ENCODE peak calls at places on chromosomes 11 and 22, in seven cellular contexts. One of them, this sample, is unnamed. For H3K4me1, the result is how much of the 10 kb centered on the place peaks cover.

GRCh38 chr11:40716344-40717178 is 742.9 kb downstream of the LRRC4C start:
- DNase-seq in transverse colon: no peak
- DNase-seq in heart right ventricle: no peak
- DNase-seq in tibial nerve: no peak
- DNase-seq in GM23338: peak
- DNase-seq in cardiac muscle cell: no peak
- DNase-seq in hepatocyte: no peak
- DNase-seq in this sample: no peak

GRCh38 chr22:47386812-47387510 is 624.5 kb downstream of the TBC1D22A start:
- DNase-seq in GM23338: no peak
- DNase-seq in transverse colon: no peak
- DNase-seq in tibial nerve: no peak
- DNase-seq in heart right ventricle: no peak
- DNase-seq in cardiac muscle cell: no peak
- DNase-seq in hepatocyte: no peak
- DNase-seq in this sample: no peak

GRCh38 chr11:60064115-60064514 is 7.7 kb downstream of the MS4A3 start:
- DNase-seq in transverse colon: no peak
- DNase-seq in tibial nerve: no peak
- DNase-seq in hepatocyte: no peak
- DNase-seq in cardiac muscle cell: no peak
- DNase-seq in heart right ventricle: no peak
- DNase-seq in GM23338: no peak
- DNase-seq in this sample: no peak

GRCh38 chr11:10064828-10065227 is 229.2 kb downstream of the SBF2 start:
- DNase-seq in heart right ventricle: no peak
- DNase-seq in transverse colon: no peak
- DNase-seq in tibial nerve: no peak
- DNase-seq in GM23338: no peak
- DNase-seq in cardiac muscle cell: no peak
- DNase-seq in hepatocyte: no peak
- DNase-seq in this sample: no peak

GRCh38 chr11:132576706-132577105 is 955.6 kb downstream of the OPCML start:
- DNase-seq in cardiac muscle cell: peak
- DNase-seq in hepatocyte: peak
- DNase-seq in tibial nerve: no peak
- DNase-seq in transverse colon: no peak
- DNase-seq in heart right ventricle: no peak
- DNase-seq in GM23338: peak
- DNase-seq in this sample: no peak

GRCh38 chr11:6516865-6517264 is 19.8 kb downstream of the DNHD1 start:
- DNase-seq in transverse colon: no peak
- DNase-seq in cardiac muscle cell: no peak
- DNase-seq in heart right ventricle: no peak
- DNase-seq in tibial nerve: no peak
- DNase-seq in GM23338: no peak
- DNase-seq in hepatocyte: no peak
- DNase-seq in this sample: no peak

GRCh38 chr11:95728790-95729189 is 60.8 kb downstream of the FAM76B start:
- DNase-seq in hepatocyte: no peak
- DNase-seq in cardiac muscle cell: no peak
- DNase-seq in transverse colon: no peak
- DNase-seq in GM23338: no peak
- DNase-seq in tibial nerve: no peak
- DNase-seq in heart right ventricle: no peak
- DNase-seq in this sample: no peak

GRCh38 chr22:50314455-50315288 is 7.2 kb upstream of the PLXNB2 start:
- DNase-seq in cardiac muscle cell: no peak
- DNase-seq in GM23338: peak
- DNase-seq in tibial nerve: no peak
- DNase-seq in heart right ventricle: peak
- DNase-seq in hepatocyte: peak
- DNase-seq in transverse colon: peak
- DNase-seq in this sample: no peak

GRCh38 chr11:68652683-68653156 is 31.6 kb upstream of the GAL start:
- DNase-seq in tibial nerve: no peak
- DNase-seq in cardiac muscle cell: no peak
- DNase-seq in hepatocyte: no peak
- DNase-seq in transverse colon: no peak
- DNase-seq in heart right ventricle: no peak
- DNase-seq in GM23338: no peak
- DNase-seq in this sample: no peak

GRCh38 chr11:27040302-27041115 is at the start of gene BBOX1:
- DNase-seq in tibial nerve: no peak
- DNase-seq in transverse colon: no peak
- DNase-seq in cardiac muscle cell: no peak
- DNase-seq in heart right ventricle: no peak
- DNase-seq in GM23338: peak
- DNase-seq in hepatocyte: no peak
- DNase-seq in this sample: peak

GRCh38 chr11:130201026-130201425 is 41.4 kb downstream of the ST14 start:
- DNase-seq in hepatocyte: no peak
- DNase-seq in transverse colon: no peak
- DNase-seq in GM23338: no peak
- DNase-seq in heart right ventricle: no peak
- DNase-seq in cardiac muscle cell: no peak
- DNase-seq in tibial nerve: no peak
- DNase-seq in this sample: no peak

GRCh38 chr11:65121865-65122696 is at the start of the genes FAU and MRPL49:
- DNase-seq in heart right ventricle: peak
- DNase-seq in hepatocyte: peak
- DNase-seq in tibial nerve: peak
- DNase-seq in transverse colon: peak
- DNase-seq in cardiac muscle cell: peak
- DNase-seq in GM23338: peak
- DNase-seq in this sample: peak

GRCh38 chr11:125338435-125338834 is 157.6 kb downstream of the FEZ1 start:
- DNase-seq in cardiac muscle cell: no peak
- DNase-seq in GM23338: no peak
- DNase-seq in transverse colon: no peak
- DNase-seq in heart right ventricle: no peak
- DNase-seq in hepatocyte: no peak
- DNase-seq in tibial nerve: no peak
- DNase-seq in this sample: no peak

GRCh38 chr11:125341676-125342075 is 154.4 kb downstream of the FEZ1 start:
- DNase-seq in heart right ventricle: no peak
- DNase-seq in transverse colon: no peak
- DNase-seq in tibial nerve: no peak
- DNase-seq in GM23338: no peak
- DNase-seq in cardiac muscle cell: no peak
- DNase-seq in hepatocyte: no peak
- DNase-seq in this sample: no peak

GRCh38 chr11:125342281-125342980 is 153.6 kb downstream of the FEZ1 start:
- DNase-seq in transverse colon: no peak
- DNase-seq in cardiac muscle cell: no peak
- DNase-seq in hepatocyte: peak
- DNase-seq in heart right ventricle: no peak
- DNase-seq in GM23338: no peak
- DNase-seq in tibial nerve: no peak
- DNase-seq in this sample: no peak

GRCh38 chr11:125337836-125338235 is 158.2 kb downstream of the FEZ1 start:
- DNase-seq in tibial nerve: no peak
- DNase-seq in heart right ventricle: no peak
- DNase-seq in cardiac muscle cell: peak
- DNase-seq in transverse colon: no peak
- DNase-seq in GM23338: no peak
- DNase-seq in hepatocyte: no peak
- DNase-seq in this sample: no peak

GRCh38 chr11:125338886-125339811 is 156.9 kb downstream of the FEZ1 start:
- DNase-seq in hepatocyte: peak
- DNase-seq in tibial nerve: no peak
- DNase-seq in cardiac muscle cell: peak
- DNase-seq in heart right ventricle: no peak
- DNase-seq in GM23338: no peak
- DNase-seq in transverse colon: no peak
- DNase-seq in this sample: peak
- H3K27ac ChIP-seq in hepatocyte: peak
- H3K27ac ChIP-seq in tibial nerve: peak
- H3K27ac ChIP-seq in cardiac muscle cell: no peak
- H3K27ac ChIP-seq in heart right ventricle: peak
- H3K27ac ChIP-seq in GM23338: no peak
- H3K27ac ChIP-seq in transverse colon: peak
- H3K27ac ChIP-seq in this sample: no peak

GRCh38 chr11:118910309-118911112 is 15.2 kb downstream of the BCL9L start:
- DNase-seq in cardiac muscle cell: peak
- DNase-seq in heart right ventricle: peak
- DNase-seq in tibial nerve: peak
- DNase-seq in hepatocyte: peak
- DNase-seq in transverse colon: peak
- DNase-seq in GM23338: peak
- DNase-seq in this sample: peak
- TF ChIP-seq CTCF in cardiac muscle cell: no peak
- TF ChIP-seq CTCF in heart right ventricle: no peak
- TF ChIP-seq CTCF in tibial nerve: no peak
- TF ChIP-seq CTCF in hepatocyte: no peak
- TF ChIP-seq CTCF in transverse colon: no peak
- TF ChIP-seq CTCF in GM23338: no peak
- TF ChIP-seq CTCF in this sample: no peak

DNA sequence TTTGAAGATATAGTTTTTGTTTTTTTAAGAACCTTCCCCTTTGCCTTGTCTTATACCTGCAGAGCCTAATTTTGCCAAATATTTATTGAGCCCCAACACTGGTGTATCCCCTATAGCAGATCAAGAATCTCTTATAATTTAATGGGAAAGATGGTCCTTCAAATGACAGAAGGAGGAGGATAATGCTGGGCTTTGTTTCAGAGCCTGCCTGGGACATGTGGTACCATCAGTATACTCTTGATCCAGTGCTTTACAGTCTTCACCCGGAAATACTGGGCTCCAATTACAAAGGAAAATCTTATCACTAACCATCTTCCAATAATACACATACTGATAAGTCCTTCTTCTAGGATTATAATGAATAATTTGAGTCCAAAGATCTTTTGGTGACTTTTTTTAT is 84.7 kb downstream of the GAB2 start:
- DNase-seq in cardiac muscle cell: no peak
- DNase-seq in tibial nerve: no peak
- DNase-seq in heart right ventricle: no peak
- DNase-seq in transverse colon: no peak
- DNase-seq in GM23338: no peak
- DNase-seq in hepatocyte: no peak
- DNase-seq in this sample: no peak
- H3K4me1 ChIP-seq in cardiac muscle cell: under half
- H3K4me1 ChIP-seq in tibial nerve: under half
- H3K4me1 ChIP-seq in heart right ventricle: under half
- H3K4me1 ChIP-seq in transverse colon: under half
- H3K4me1 ChIP-seq in GM23338: under half
- H3K4me1 ChIP-seq in hepatocyte: under half
- H3K4me1 ChIP-seq in this sample: under half

GRCh38 chr11:47886096-47886495 is 37.9 kb upstream of the NUP160 start:
- DNase-seq in transverse colon: no peak
- DNase-seq in tibial nerve: no peak
- DNase-seq in heart right ventricle: no peak
- DNase-seq in hepatocyte: peak
- DNase-seq in cardiac muscle cell: peak
- DNase-seq in GM23338: no peak
- DNase-seq in this sample: no peak
- H3K27ac ChIP-seq in transverse colon: peak
- H3K27ac ChIP-seq in tibial nerve: peak
- H3K27ac ChIP-seq in heart right ventricle: no peak
- H3K27ac ChIP-seq in hepatocyte: peak
- H3K27ac ChIP-seq in cardiac muscle cell: no peak
- H3K27ac ChIP-seq in GM23338: no peak
- H3K27ac ChIP-seq in this sample: no peak

GRCh38 chr11:2275334-2276279 is 5.2 kb upstream of the ASCL2 start:
- DNase-seq in GM23338: no peak
- DNase-seq in hepatocyte: no peak
- DNase-seq in heart right ventricle: no peak
- DNase-seq in tibial nerve: no peak
- DNase-seq in transverse colon: no peak
- DNase-seq in cardiac muscle cell: no peak
- DNase-seq in this sample: no peak

GRCh38 chr11:2276999-2277328 is 6.6 kb upstream of the ASCL2 start:
- DNase-seq in cardiac muscle cell: no peak
- DNase-seq in transverse colon: no peak
- DNase-seq in tibial nerve: no peak
- DNase-seq in heart right ventricle: no peak
- DNase-seq in GM23338: no peak
- DNase-seq in hepatocyte: no peak
- DNase-seq in this sample: no peak

GRCh38 chr11:2280208-2280607 is 9.8 kb upstream of the ASCL2 start:
- DNase-seq in cardiac muscle cell: no peak
- DNase-seq in hepatocyte: no peak
- DNase-seq in transverse colon: no peak
- DNase-seq in heart right ventricle: no peak
- DNase-seq in tibial nerve: no peak
- DNase-seq in GM23338: no peak
- DNase-seq in this sample: no peak

GRCh38 chr11:2276280-2276998 is 6.1 kb upstream of the ASCL2 start:
- DNase-seq in heart right ventricle: no peak
- DNase-seq in cardiac muscle cell: no peak
- DNase-seq in GM23338: no peak
- DNase-seq in tibial nerve: no peak
- DNase-seq in transverse colon: no peak
- DNase-seq in hepatocyte: no peak
- DNase-seq in this sample: no peak

GRCh38 chr11:2277933-2278523 is 7.6 kb upstream of the ASCL2 start:
- DNase-seq in GM23338: peak
- DNase-seq in hepatocyte: no peak
- DNase-seq in transverse colon: no peak
- DNase-seq in tibial nerve: no peak
- DNase-seq in heart right ventricle: no peak
- DNase-seq in cardiac muscle cell: no peak
- DNase-seq in this sample: no peak
- TF ChIP-seq CTCF in GM23338: no peak
- TF ChIP-seq CTCF in hepatocyte: no peak
- TF ChIP-seq CTCF in transverse colon: no peak
- TF ChIP-seq CTCF in tibial nerve: no peak
- TF ChIP-seq CTCF in heart right ventricle: no peak
- TF ChIP-seq CTCF in cardiac muscle cell: no peak
- TF ChIP-seq CTCF in this sample: no peak

GRCh38 chr11:45105233-45105992 is 41.0 kb upstream of the PRDM11 start:
- DNase-seq in hepatocyte: peak
- DNase-seq in tibial nerve: no peak
- DNase-seq in GM23338: peak
- DNase-seq in heart right ventricle: peak
- DNase-seq in cardiac muscle cell: peak
- DNase-seq in transverse colon: peak
- DNase-seq in this sample: peak

GRCh38 chr11:45102810-45103621 is 43.4 kb upstream of the PRDM11 start:
- DNase-seq in heart right ventricle: peak
- DNase-seq in tibial nerve: no peak
- DNase-seq in GM23338: peak
- DNase-seq in hepatocyte: peak
- DNase-seq in transverse colon: peak
- DNase-seq in cardiac muscle cell: peak
- DNase-seq in this sample: peak

GRCh38 chr11:45104790-45105084 is 41.7 kb upstream of the PRDM11 start:
- DNase-seq in tibial nerve: no peak
- DNase-seq in cardiac muscle cell: no peak
- DNase-seq in hepatocyte: no peak
- DNase-seq in transverse colon: no peak
- DNase-seq in heart right ventricle: no peak
- DNase-seq in GM23338: no peak
- DNase-seq in this sample: no peak

GRCh38 chr11:45106006-45106405 is 40.4 kb upstream of the PRDM11 start:
- DNase-seq in GM23338: no peak
- DNase-seq in hepatocyte: peak
- DNase-seq in tibial nerve: no peak
- DNase-seq in heart right ventricle: no peak
- DNase-seq in cardiac muscle cell: no peak
- DNase-seq in transverse colon: no peak
- DNase-seq in this sample: no peak

GRCh38 chr11:45104006-45104789 is 42.2 kb upstream of the PRDM11 start:
- DNase-seq in tibial nerve: no peak
- DNase-seq in transverse colon: no peak
- DNase-seq in heart right ventricle: no peak
- DNase-seq in cardiac muscle cell: no peak
- DNase-seq in hepatocyte: peak
- DNase-seq in GM23338: no peak
- DNase-seq in this sample: no peak
- H3K4me1 ChIP-seq in tibial nerve: under half
- H3K4me1 ChIP-seq in transverse colon: under half
- H3K4me1 ChIP-seq in heart right ventricle: under half
- H3K4me1 ChIP-seq in cardiac muscle cell: under half
- H3K4me1 ChIP-seq in hepatocyte: under half
- H3K4me1 ChIP-seq in GM23338: under half
- H3K4me1 ChIP-seq in this sample: under half

This sample was measured in body of pancreas.